ENCODE peak calls at places on chromosomes 4 and X, in ten cellular contexts. S, E, R, U, N, X, D, A, M and V are unnamed samples.

GRCh38 chr4:13535118-13535517 is 9.2 kb downstream of the NKX3-2 start:
- DNase-seq in S (no peak), E (no peak), R (no peak), U (no peak), N (no peak), X (no peak), D (no peak), A (peak; percentile 89), M (peak; percentile 61), V (no peak)

GRCh38 chr4:25862411-25863346 is at the start of gene SEL1L3:
- DNase-seq in S (peak; percentile 54), E (peak; percentile 46), R (peak; percentile 81), U (peak; percentile 65), N (peak; percentile 94), X (peak; percentile 89), D (no peak), A (no peak), M (peak; percentile 75), V (peak; percentile 42)

GRCh38 chrX:120457766-120458180 is 11.3 kb downstream of the LAMP2 start:
- DNase-seq in S (no peak), E (no peak), R (peak; percentile 86), U (no peak), N (no peak), X (no peak), D (no peak), A (no peak), M (no peak), V (no peak)

GRCh38 chrX:104432321-104432720 is 133.7 kb upstream of the IL1RAPL2 start:
- DNase-seq in S (no peak), E (no peak), R (no peak), U (no peak), N (no peak), X (no peak), D (no peak), A (no peak), M (no peak), V (no peak)

GRCh38 chrX:12975670-12975965 is 708 bp downstream of the TMSB4X start:
- DNase-seq in S (peak; percentile 64), E (no peak), R (no peak), U (no peak), N (peak; percentile 89), X (no peak), D (no peak), A (no peak), M (peak; percentile 78), V (no peak)

GRCh38 chr4:178453057-178453456 is 1010.8 kb upstream of the AGA start:
- DNase-seq in S (no peak), E (no peak), R (no peak), U (no peak), N (no peak), X (no peak), D (no peak), A (no peak), M (no peak), V (no peak)

GRCh38 chrX:31297881-31298280 is 226.0 kb upstream of the FTHL17 start:
- DNase-seq in S (no peak), E (no peak), R (no peak), U (no peak), N (no peak), X (no peak), D (no peak), A (no peak), M (no peak), V (no peak)

GRCh38 chr4:161883157-161883556 is 280.6 kb downstream of the FSTL5 start:
- DNase-seq in S (no peak), E (no peak), R (no peak), U (no peak), N (no peak), X (no peak), D (no peak), A (no peak), M (no peak), V (no peak)

GRCh38 chr4:143773998-143774898 is 73.8 kb upstream of the FREM3 start:
- DNase-seq in S (no peak), E (no peak), R (peak; percentile 93), U (no peak), N (no peak), X (peak; percentile 42), D (no peak), A (no peak), M (peak; percentile 73), V (no peak)

GRCh38 chrX:136639506-136640176 is 8.3 kb upstream of the CD40LG start:
- DNase-seq in S (no peak), E (no peak), R (no peak), U (no peak), N (no peak), X (no peak), D (no peak), A (no peak), M (no peak), V (no peak)

GRCh38 chr4:101285985-101286384 is 61.3 kb downstream of the PPP3CA start:
- DNase-seq in S (no peak), E (no peak), R (no peak), U (no peak), N (no peak), X (no peak), D (no peak), A (no peak), M (no peak), V (no peak)

GRCh38 chr4:85854543-85854942 is 379.6 kb downstream of the ARHGAP24 start:
- DNase-seq in S (no peak), E (no peak), R (no peak), U (no peak), N (no peak), X (no peak), D (no peak), A (no peak), M (no peak), V (no peak)

GRCh38 chr4:161256172-161256571 is 907.6 kb downstream of the FSTL5 start:
- DNase-seq in S (no peak), E (no peak), R (no peak), U (no peak), N (no peak), X (no peak), D (no peak), A (no peak), M (peak; percentile 15), V (no peak)

GRCh38 chr4:152399246-152399645 is 136.6 kb downstream of the FBXW7 start:
- DNase-seq in S (no peak), E (no peak), R (peak; percentile 85), U (no peak), N (no peak), X (no peak), D (no peak), A (no peak), M (no peak), V (no peak)

GRCh38 chr4:28973591-28974350 is 1746.4 kb upstream of the PCDH7 start:
- DNase-seq in S (no peak), E (no peak), R (no peak), U (no peak), N (no peak), X (no peak), D (no peak), A (no peak), M (no peak), V (no peak)

GRCh38 chrX:150731795-150732194 is 38.6 kb downstream of the MTMR1 start:
- DNase-seq in S (no peak), E (no peak), R (no peak), U (no peak), N (no peak), X (no peak), D (no peak), A (no peak), M (no peak), V (no peak)

GRCh38 chr4:139330283-139330682 is 28.0 kb upstream of the NDUFC1 start:
- DNase-seq in S (no peak), E (no peak), R (no peak), U (no peak), N (no peak), X (no peak), D (no peak), A (no peak), M (no peak), V (no peak)
- H3K36me3 ChIP-seq in S (no peaks in the 10 kb centered on the region), E (no peaks in the 10 kb centered on the region), R (peaks cover 18% of the 10 kb centered on the region), U (peaks cover 47% of the 10 kb centered on the region), N (peaks cover 1% of the 10 kb centered on the region), X (no peaks in the 10 kb centered on the region), D (peaks cover 15% of the 10 kb centered on the region), A (no peaks in the 10 kb centered on the region), M (peaks cover 25% of the 10 kb centered on the region), V (no peaks in the 10 kb centered on the region)

DNA sequence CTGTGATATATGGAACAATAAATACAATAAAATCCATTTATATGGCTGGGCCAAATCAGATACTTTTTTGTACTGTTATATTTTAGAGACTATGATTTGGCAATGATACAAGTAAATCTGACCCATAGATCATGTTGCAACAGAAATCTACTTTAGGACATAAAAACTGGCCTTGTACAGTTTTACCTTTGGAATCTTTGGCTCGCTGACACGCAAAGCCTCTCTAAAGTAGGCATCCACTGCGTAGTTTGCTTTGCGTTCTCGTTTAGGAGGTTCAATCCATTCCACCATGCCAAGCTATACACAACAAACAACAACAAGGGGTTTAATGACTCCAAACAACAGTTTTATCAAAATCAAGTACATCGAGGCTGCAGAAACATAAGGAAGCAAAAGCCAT is 42.4 kb downstream of the SMARCA1 start:
- DNase-seq in S (no peak), E (no peak), R (no peak), U (no peak), N (no peak), X (no peak), D (no peak), A (no peak), M (no peak), V (no peak)
- H3K36me3 ChIP-seq in S (no peaks in the 10 kb centered on the region), E (no peaks in the 10 kb centered on the region), R (no peaks in the 10 kb centered on the region), U (peaks cover 4% of the 10 kb centered on the region), N (no peaks in the 10 kb centered on the region), X (no peaks in the 10 kb centered on the region), D (peaks cover 4% of the 10 kb centered on the region), A (no peaks in the 10 kb centered on the region), M (peaks cover 7% of the 10 kb centered on the region), V (no peaks in the 10 kb centered on the region)

GRCh38 chrX:18733273-18733672 is 25.8 kb downstream of the PPEF1 start:
- DNase-seq in S (no peak), E (no peak), R (no peak), U (no peak), N (no peak), X (no peak), D (no peak), A (no peak), M (no peak), V (no peak)
- H3K36me3 ChIP-seq in S (no peaks in the 10 kb centered on the region), E (no peaks in the 10 kb centered on the region), R (no peaks in the 10 kb centered on the region), U (no peaks in the 10 kb centered on the region), N (no peaks in the 10 kb centered on the region), X (no peaks in the 10 kb centered on the region), D (no peaks in the 10 kb centered on the region), A (no peaks in the 10 kb centered on the region), M (no peaks in the 10 kb centered on the region), V (no peaks in the 10 kb centered on the region)

DNA sequence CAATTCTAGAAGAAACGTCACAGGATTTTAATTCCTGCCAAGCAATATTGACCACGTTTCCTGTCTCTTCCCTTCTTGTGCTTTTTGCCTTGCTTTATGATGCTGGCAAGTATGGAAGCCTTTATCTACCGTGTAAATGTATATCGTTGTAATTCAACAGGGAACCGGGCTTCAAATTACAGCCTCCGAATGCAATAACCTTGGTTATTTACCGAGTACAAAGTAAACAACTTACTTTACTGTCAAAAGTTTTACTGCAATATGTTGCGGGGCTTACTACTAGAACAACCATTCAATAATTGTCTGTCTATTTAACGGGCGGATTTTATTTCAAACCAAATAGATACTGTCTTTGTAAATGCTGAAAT is 73.0 kb downstream of the PALLD start:
- DNase-seq in S (no peak), E (no peak), R (no peak), U (no peak), N (no peak), X (no peak), D (no peak), A (no peak), M (no peak), V (no peak)
- H3K36me3 ChIP-seq in S (no peaks in the 10 kb centered on the region), E (no peaks in the 10 kb centered on the region), R (no peaks in the 10 kb centered on the region), U (no peaks in the 10 kb centered on the region), N (no peaks in the 10 kb centered on the region), X (no peaks in the 10 kb centered on the region), D (no peaks in the 10 kb centered on the region), A (no peaks in the 10 kb centered on the region), M (no peaks in the 10 kb centered on the region), V (no peaks in the 10 kb centered on the region)